ENCODE peak calls at places on chromosomes 6 and 20, in eight cellular contexts. G, Q, A, O, N, Y, F and B are unnamed samples.

GRCh38 chr6:45075246-45075645 is 252.9 kb upstream of the RUNX2 start:
- DNase-seq in G (no peak), Q (no peak), A (peak), O (no peak), N (no peak), Y (no peak), F (no peak), B (peak)

GRCh38 chr6:138593100-138593877 is 94.0 kb upstream of the NHSL1 start:
- DNase-seq in G (no peak), Q (no peak), A (peak), O (no peak), N (no peak), Y (peak), F (no peak), B (peak)

GRCh38 chr6:34928220-34928619 is 39.2 kb downstream of the ANKS1A start:
- DNase-seq in G (no peak), Q (peak), A (no peak), O (no peak), N (no peak), Y (peak), F (no peak), B (no peak)

GRCh38 chr6:2957696-2958330 is 13.6 kb downstream of the SERPINB6 start:
- DNase-seq in G (no peak), Q (no peak), A (no peak), O (no peak), N (no peak), Y (no peak), F (no peak), B (no peak)

GRCh38 chr20:5670874-5671273 is 79.3 kb upstream of the SHLD1 start:
- DNase-seq in G (no peak), Q (no peak), A (no peak), O (no peak), N (no peak), Y (no peak), F (no peak), B (no peak)

GRCh38 chr6:165963750-165964149 is 203.9 kb downstream of the TBXT start:
- DNase-seq in G (no peak), Q (no peak), A (no peak), O (no peak), N (no peak), Y (no peak), F (no peak), B (no peak)

GRCh38 chr20:57074386-57074785 is 192.1 kb downstream of the BMP7 start:
- DNase-seq in G (no peak), Q (no peak), A (no peak), O (no peak), N (no peak), Y (no peak), F (no peak), B (no peak)

GRCh38 chr20:47191074-47191673 is 165.3 kb downstream of the ZMYND8 start:
- DNase-seq in G (no peak), Q (no peak), A (peak), O (no peak), N (no peak), Y (peak), F (no peak), B (no peak)

GRCh38 chr20:38809942-38810341 is 4.4 kb downstream of the PPP1R16B start:
- DNase-seq in G (no peak), Q (no peak), A (no peak), O (no peak), N (no peak), Y (no peak), F (no peak), B (no peak)

GRCh38 chr6:16337280-16337975 is 99.0 kb downstream of the GMPR start:
- DNase-seq in G (no peak), Q (no peak), A (no peak), O (peak), N (peak), Y (no peak), F (no peak), B (peak)

GRCh38 chr6:157106487-157106886 is 216.8 kb downstream of the TMEM242 start:
- DNase-seq in G (no peak), Q (no peak), A (peak), O (no peak), N (no peak), Y (peak), F (no peak), B (peak)

GRCh38 chr20:19758888-19759331 is 852 bp downstream of the RIN2 start:
- DNase-seq in G (peak), Q (peak), A (peak), O (peak), N (peak), Y (peak), F (peak), B (peak)

GRCh38 chr6:130385059-130385695 is 19.4 kb downstream of the TMEM200A start:
- DNase-seq in G (no peak), Q (no peak), A (no peak), O (no peak), N (no peak), Y (no peak), F (no peak), B (no peak)

GRCh38 chr6:105432797-105433196 is 29.9 kb upstream of the PREP start:
- DNase-seq in G (no peak), Q (no peak), A (peak), O (no peak), N (no peak), Y (peak), F (no peak), B (peak)

GRCh38 chr20:23162887-23163286 is 76.8 kb upstream of the CD93 start:
- DNase-seq in G (no peak), Q (no peak), A (no peak), O (no peak), N (no peak), Y (no peak), F (no peak), B (no peak)

GRCh38 chr6:15358579-15359327 is 112.9 kb downstream of the JARID2 start:
- DNase-seq in G (peak), Q (no peak), A (peak), O (no peak), N (no peak), Y (peak), F (no peak), B (peak)

GRCh38 chr6:34515473-34516387 is 40.4 kb downstream of the SPDEF start:
- DNase-seq in G (no peak), Q (no peak), A (no peak), O (no peak), N (no peak), Y (no peak), F (no peak), B (no peak)

GRCh38 chr20:34268851-34269668 is 27.8 kb downstream of the ASIP start:
- DNase-seq in G (no peak), Q (peak), A (no peak), O (no peak), N (no peak), Y (peak), F (peak), B (peak)

GRCh38 chr6:35725081-35725708 is 11.6 kb upstream of the ARMC12 start:
- DNase-seq in G (no peak), Q (no peak), A (no peak), O (no peak), N (no peak), Y (peak), F (no peak), B (no peak)

GRCh38 chr20:16601019-16601418 is 27.8 kb upstream of the KIF16B start:
- DNase-seq in G (no peak), Q (no peak), A (no peak), O (no peak), N (no peak), Y (no peak), F (no peak), B (no peak)

GRCh38 chr6:34243901-34244884 is 4.6 kb downstream of the SMIM29 start:
- DNase-seq in G (no peak), Q (no peak), A (peak), O (peak), N (peak), Y (peak), F (no peak), B (peak)

GRCh38 chr20:55166063-55166462 is 690.7 kb downstream of the DOK5 start:
- DNase-seq in G (peak), Q (peak), A (no peak), O (no peak), N (no peak), Y (peak), F (no peak), B (no peak)

GRCh38 chr20:63325021-63325471 is 32.1 kb downstream of the COL20A1 start:
- DNase-seq in G (no peak), Q (no peak), A (no peak), O (no peak), N (no peak), Y (no peak), F (no peak), B (no peak)

GRCh38 chr20:63321148-63321831 is 28.3 kb downstream of the COL20A1 start:
- DNase-seq in G (peak), Q (no peak), A (peak), O (no peak), N (no peak), Y (no peak), F (no peak), B (no peak)

GRCh38 chr20:63322146-63322922 is 29.3 kb downstream of the COL20A1 start:
- DNase-seq in G (no peak), Q (no peak), A (no peak), O (no peak), N (no peak), Y (no peak), F (no peak), B (no peak)

GRCh38 chr20:63323298-63323820 is 30.4 kb downstream of the COL20A1 start:
- DNase-seq in G (no peak), Q (no peak), A (no peak), O (no peak), N (no peak), Y (no peak), F (no peak), B (no peak)

DNA sequence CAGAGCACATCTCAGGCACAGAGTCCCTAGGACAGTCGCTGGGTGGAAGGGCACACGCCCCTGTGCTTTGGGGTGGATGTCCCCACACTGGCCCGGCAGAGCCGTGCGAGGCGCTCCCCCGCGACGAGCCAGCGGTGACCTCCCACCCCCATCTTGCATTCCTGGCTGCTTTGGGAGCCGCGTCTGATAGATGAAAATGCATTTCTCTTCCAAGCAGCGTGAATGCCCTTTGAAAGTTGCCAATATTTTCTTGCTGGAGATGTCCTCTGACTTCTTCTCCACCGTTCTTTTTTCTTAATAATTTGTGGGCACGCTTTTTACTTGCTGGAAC is 29.9 kb downstream of the COL20A1 start:
- DNase-seq in G (no peak), Q (no peak), A (no peak), O (no peak), N (no peak), Y (no peak), F (no peak), B (no peak)
- H3K27ac ChIP-seq in G (no peak), Q (no peak), A (no peak), O (no peak), N (no peak), Y (no peak), F (peak), B (no peak)

GRCh38 chr20:32474717-32474966 is 110.5 kb downstream of the NOL4L start:
- DNase-seq in G (no peak), Q (no peak), A (no peak), O (no peak), N (no peak), Y (no peak), F (no peak), B (peak)

GRCh38 chr20:32474009-32474716 is 111.0 kb downstream of the NOL4L start:
- DNase-seq in G (no peak), Q (no peak), A (no peak), O (no peak), N (no peak), Y (no peak), F (no peak), B (no peak)

GRCh38 chr20:32472581-32473207 is 112.4 kb downstream of the NOL4L start:
- DNase-seq in G (no peak), Q (no peak), A (no peak), O (no peak), N (no peak), Y (no peak), F (no peak), B (no peak)

GRCh38 chr20:32474967-32475819 is 109.9 kb downstream of the NOL4L start:
- DNase-seq in G (peak), Q (peak), A (peak), O (peak), N (peak), Y (peak), F (peak), B (peak)

DNA sequence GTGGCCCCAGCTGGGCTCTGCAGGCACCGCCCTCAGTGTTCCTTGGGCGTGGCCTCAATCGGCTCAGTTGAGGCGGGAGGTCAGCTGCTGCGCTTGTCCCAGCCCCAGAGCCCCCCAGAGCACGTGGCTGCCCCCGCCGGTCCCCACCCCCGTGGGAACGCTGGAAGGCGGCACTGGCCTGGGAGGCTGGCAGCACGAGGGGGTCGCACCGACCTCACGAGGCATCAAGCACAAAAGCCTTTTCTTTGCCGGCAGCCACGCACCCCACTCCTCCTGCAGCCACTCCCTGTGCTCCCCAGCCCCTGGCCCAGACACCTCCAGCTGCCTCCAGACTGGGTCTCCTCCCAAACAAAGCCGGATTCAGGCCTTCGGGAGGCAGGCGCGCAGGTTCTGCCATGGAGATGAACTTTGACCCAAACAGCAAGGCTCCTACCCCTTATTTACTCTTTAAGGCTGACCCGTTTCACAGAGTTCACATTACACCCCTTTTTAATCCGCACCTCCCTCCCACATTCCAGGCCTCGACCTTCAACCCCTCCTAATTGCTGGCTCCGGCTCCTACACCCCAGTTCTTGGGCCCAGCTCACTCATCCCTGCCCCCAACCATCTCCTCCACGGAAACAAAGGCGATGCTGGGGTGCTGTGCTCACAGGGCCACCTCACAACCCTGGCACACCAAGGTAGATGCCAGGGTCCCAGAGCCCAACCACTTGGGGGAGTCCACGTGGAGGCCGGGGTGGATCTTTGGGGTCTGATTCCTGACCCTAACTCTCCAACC is 111.7 kb downstream of the NOL4L start:
- DNase-seq in G (no peak), Q (peak), A (no peak), O (no peak), N (no peak), Y (no peak), F (no peak), B (no peak)
- H3K27ac ChIP-seq in G (peak), Q (peak), A (no peak), O (peak), N (peak), Y (no peak), F (peak), B (peak)

GRCh38 chr6:63441266-63441956 is 121.6 kb upstream of the LGSN start:
- DNase-seq in G (peak), Q (peak), A (no peak), O (no peak), N (no peak), Y (peak), F (no peak), B (no peak)
- H3K27ac ChIP-seq in G (no peak), Q (no peak), A (no peak), O (no peak), N (no peak), Y (no peak), F (no peak), B (no peak)

DNA sequence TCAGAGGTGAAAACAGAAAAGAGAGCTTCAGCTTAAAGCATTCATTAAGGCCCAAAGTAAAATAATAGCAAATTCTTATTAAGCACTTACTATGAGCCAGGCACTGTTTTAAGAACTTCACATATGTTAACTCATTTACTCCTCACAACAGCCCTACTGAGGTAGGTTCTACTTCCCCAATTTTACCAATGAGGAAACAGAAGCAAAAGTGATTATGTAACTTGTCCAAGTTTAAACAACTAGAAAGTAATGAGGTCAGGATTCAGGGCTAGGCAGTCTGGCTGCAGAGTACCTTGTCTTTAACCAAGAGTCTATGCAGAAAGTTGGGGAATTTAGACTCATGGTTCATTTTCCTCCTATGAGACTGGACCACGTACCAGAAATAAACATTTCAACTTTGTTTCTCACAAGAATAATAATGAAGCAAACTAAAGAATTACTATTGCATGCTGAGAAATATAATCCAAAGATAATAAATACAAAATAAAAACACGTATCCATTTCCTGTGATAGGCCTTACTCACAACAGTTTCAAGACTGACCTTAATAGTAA is 3.8 kb downstream of the COL21A1 start:
- DNase-seq in G (no peak), Q (no peak), A (no peak), O (no peak), N (no peak), Y (no peak), F (no peak), B (no peak)
- H3K27ac ChIP-seq in G (no peak), Q (no peak), A (no peak), O (peak), N (no peak), Y (no peak), F (no peak), B (no peak)

GRCh38 chr6:30611856-30612194 is 5.2 kb downstream of the PPP1R10 start:
- DNase-seq in G (no peak), Q (no peak), A (no peak), O (no peak), N (no peak), Y (no peak), F (no peak), B (no peak)
- H3K27ac ChIP-seq in G (peak), Q (no peak), A (no peak), O (peak), N (no peak), Y (no peak), F (peak), B (peak)

GRCh38 chr6:21163110-21163837 is 430.3 kb upstream of the SOX4 start:
- DNase-seq in G (no peak), Q (no peak), A (peak), O (no peak), N (no peak), Y (no peak), F (no peak), B (peak)

GRCh38 chr6:21158149-21158548 is 435.4 kb upstream of the SOX4 start:
- DNase-seq in G (no peak), Q (no peak), A (no peak), O (no peak), N (no peak), Y (peak), F (no peak), B (no peak)

GRCh38 chr6:21159465-21159864 is 434.1 kb upstream of the SOX4 start:
- DNase-seq in G (no peak), Q (no peak), A (no peak), O (no peak), N (no peak), Y (no peak), F (no peak), B (no peak)

GRCh38 chr6:21157186-21157929 is 436.2 kb upstream of the SOX4 start:
- DNase-seq in G (no peak), Q (no peak), A (no peak), O (no peak), N (no peak), Y (no peak), F (no peak), B (no peak)

GRCh38 chr6:21158873-21159272 is 434.7 kb upstream of the SOX4 start:
- DNase-seq in G (no peak), Q (no peak), A (no peak), O (no peak), N (no peak), Y (no peak), F (no peak), B (no peak)
- H3K27ac ChIP-seq in G (no peak), Q (no peak), A (no peak), O (no peak), N (no peak), Y (no peak), F (no peak), B (no peak)